ENCODE peak calls at places on chromosome 16, in seven cellular contexts. One of them, this sample, is unnamed.

GRCh38 chr16:31453255-31454204 is 5.8 kb upstream of the ARMC5 start:
- DNase-seq in ureter: no peak
- DNase-seq in iPS-NIHi11: no peak
- DNase-seq in NCI-H524: no peak
- DNase-seq in A549: no peak
- DNase-seq in T47D: no peak
- DNase-seq in activated CD4-positive, alpha-beta T cell treated with anti-CD3 and anti-CD28 coated beads, Interleukin-2, amount 10 ng/mL, durations not matched to agents 7 days and 5 days: no peak
- DNase-seq in this sample: no peak

GRCh38 chr16:66502020-66502913 is 47.7 kb downstream of the TK2 start:
- DNase-seq in NCI-H524: no peak
- DNase-seq in iPS-NIHi11: no peak
- DNase-seq in A549: no peak
- DNase-seq in ureter: peak; percentile 62
- DNase-seq in activated CD4-positive, alpha-beta T cell treated with anti-CD3 and anti-CD28 coated beads, Interleukin-2, amount 10 ng/mL, durations not matched to agents 7 days and 5 days: no peak
- DNase-seq in T47D: no peak
- DNase-seq in this sample: no peak

GRCh38 chr16:59047114-59047513 is 313.0 kb upstream of the GOT2 start:
- DNase-seq in ureter: no peak
- DNase-seq in A549: no peak
- DNase-seq in T47D: no peak
- DNase-seq in activated CD4-positive, alpha-beta T cell treated with anti-CD3 and anti-CD28 coated beads, Interleukin-2, amount 10 ng/mL, durations not matched to agents 7 days and 5 days: no peak
- DNase-seq in NCI-H524: no peak
- DNase-seq in iPS-NIHi11: peak; percentile 11
- DNase-seq in this sample: no peak

GRCh38 chr16:23496826-23497542 is 13.3 kb downstream of the GGA2 start:
- DNase-seq in iPS-NIHi11: no peak
- DNase-seq in A549: no peak
- DNase-seq in activated CD4-positive, alpha-beta T cell treated with anti-CD3 and anti-CD28 coated beads, Interleukin-2, amount 10 ng/mL, durations not matched to agents 7 days and 5 days: no peak
- DNase-seq in T47D: no peak
- DNase-seq in ureter: no peak
- DNase-seq in NCI-H524: no peak
- DNase-seq in this sample: no peak

GRCh38 chr16:27760845-27761176 is 210.9 kb downstream of the KATNIP start:
- DNase-seq in T47D: no peak
- DNase-seq in activated CD4-positive, alpha-beta T cell treated with anti-CD3 and anti-CD28 coated beads, Interleukin-2, amount 10 ng/mL, durations not matched to agents 7 days and 5 days: no peak
- DNase-seq in iPS-NIHi11: no peak
- DNase-seq in NCI-H524: no peak
- DNase-seq in ureter: no peak
- DNase-seq in A549: no peak
- DNase-seq in this sample: no peak

GRCh38 chr16:82082543-82083244 is 47.6 kb downstream of the HSD17B2 start:
- DNase-seq in NCI-H524: no peak
- DNase-seq in activated CD4-positive, alpha-beta T cell treated with anti-CD3 and anti-CD28 coated beads, Interleukin-2, amount 10 ng/mL, durations not matched to agents 7 days and 5 days: no peak
- DNase-seq in T47D: no peak
- DNase-seq in ureter: no peak
- DNase-seq in iPS-NIHi11: no peak
- DNase-seq in A549: no peak
- DNase-seq in this sample: no peak

GRCh38 chr16:89945654-89946053 is 2.9 kb upstream of the DEF8 start:
- DNase-seq in iPS-NIHi11: no peak
- DNase-seq in ureter: no peak
- DNase-seq in T47D: no peak
- DNase-seq in activated CD4-positive, alpha-beta T cell treated with anti-CD3 and anti-CD28 coated beads, Interleukin-2, amount 10 ng/mL, durations not matched to agents 7 days and 5 days: no peak
- DNase-seq in NCI-H524: no peak
- DNase-seq in A549: no peak
- DNase-seq in this sample: no peak

GRCh38 chr16:17989255-17989654 is 347.3 kb downstream of the NPIPA8 start:
- DNase-seq in A549: no peak
- DNase-seq in NCI-H524: no peak
- DNase-seq in ureter: no peak
- DNase-seq in T47D: no peak
- DNase-seq in iPS-NIHi11: no peak
- DNase-seq in activated CD4-positive, alpha-beta T cell treated with anti-CD3 and anti-CD28 coated beads, Interleukin-2, amount 10 ng/mL, durations not matched to agents 7 days and 5 days: no peak
- DNase-seq in this sample: no peak

GRCh38 chr16:72455743-72456659 is 284.0 kb upstream of the PMFBP1 start:
- DNase-seq in activated CD4-positive, alpha-beta T cell treated with anti-CD3 and anti-CD28 coated beads, Interleukin-2, amount 10 ng/mL, durations not matched to agents 7 days and 5 days: no peak
- DNase-seq in ureter: no peak
- DNase-seq in iPS-NIHi11: no peak
- DNase-seq in A549: no peak
- DNase-seq in NCI-H524: no peak
- DNase-seq in T47D: no peak
- DNase-seq in this sample: no peak

GRCh38 chr16:66028505-66029216 is 337.8 kb upstream of the CDH5 start:
- DNase-seq in NCI-H524: no peak
- DNase-seq in A549: no peak
- DNase-seq in iPS-NIHi11: no peak
- DNase-seq in T47D: no peak
- DNase-seq in ureter: no peak
- DNase-seq in activated CD4-positive, alpha-beta T cell treated with anti-CD3 and anti-CD28 coated beads, Interleukin-2, amount 10 ng/mL, durations not matched to agents 7 days and 5 days: no peak
- DNase-seq in this sample: no peak

GRCh38 chr16:20241321-20241720 is 86.0 kb downstream of the GP2 start:
- DNase-seq in T47D: no peak
- DNase-seq in activated CD4-positive, alpha-beta T cell treated with anti-CD3 and anti-CD28 coated beads, Interleukin-2, amount 10 ng/mL, durations not matched to agents 7 days and 5 days: no peak
- DNase-seq in NCI-H524: no peak
- DNase-seq in iPS-NIHi11: no peak
- DNase-seq in ureter: no peak
- DNase-seq in A549: no peak
- DNase-seq in this sample: no peak

GRCh38 chr16:57801856-57802634 is at the start of gene KIFC3:
- DNase-seq in T47D: no peak
- DNase-seq in activated CD4-positive, alpha-beta T cell treated with anti-CD3 and anti-CD28 coated beads, Interleukin-2, amount 10 ng/mL, durations not matched to agents 7 days and 5 days: peak; percentile 64
- DNase-seq in ureter: peak; percentile 83
- DNase-seq in NCI-H524: peak; percentile 59
- DNase-seq in A549: peak; percentile 74
- DNase-seq in iPS-NIHi11: peak; percentile 70
- DNase-seq in this sample: peak; percentile 62

GRCh38 chr16:22374311-22375116 is at the start of gene CDR2:
- DNase-seq in ureter: peak; percentile 99
- DNase-seq in NCI-H524: peak; percentile 96
- DNase-seq in iPS-NIHi11: peak; percentile 99
- DNase-seq in activated CD4-positive, alpha-beta T cell treated with anti-CD3 and anti-CD28 coated beads, Interleukin-2, amount 10 ng/mL, durations not matched to agents 7 days and 5 days: peak; percentile 98
- DNase-seq in A549: peak; percentile 93
- DNase-seq in T47D: peak; percentile 95
- DNase-seq in this sample: peak; percentile 97

GRCh38 chr16:81460075-81460474 is 15.5 kb downstream of the CMIP start:
- DNase-seq in NCI-H524: no peak
- DNase-seq in A549: no peak
- DNase-seq in iPS-NIHi11: no peak
- DNase-seq in activated CD4-positive, alpha-beta T cell treated with anti-CD3 and anti-CD28 coated beads, Interleukin-2, amount 10 ng/mL, durations not matched to agents 7 days and 5 days: no peak
- DNase-seq in T47D: no peak
- DNase-seq in ureter: no peak
- DNase-seq in this sample: no peak

GRCh38 chr16:87897563-87898505 is 28.5 kb upstream of the SLC7A5 start:
- DNase-seq in A549: no peak
- DNase-seq in T47D: no peak
- DNase-seq in ureter: no peak
- DNase-seq in NCI-H524: no peak
- DNase-seq in activated CD4-positive, alpha-beta T cell treated with anti-CD3 and anti-CD28 coated beads, Interleukin-2, amount 10 ng/mL, durations not matched to agents 7 days and 5 days: peak; percentile 73
- DNase-seq in iPS-NIHi11: no peak
- DNase-seq in this sample: peak; percentile 59

GRCh38 chr16:67770371-67770991 is 35.9 kb downstream of the RANBP10 start:
- DNase-seq in ureter: no peak
- DNase-seq in A549: no peak
- DNase-seq in activated CD4-positive, alpha-beta T cell treated with anti-CD3 and anti-CD28 coated beads, Interleukin-2, amount 10 ng/mL, durations not matched to agents 7 days and 5 days: no peak
- DNase-seq in iPS-NIHi11: no peak
- DNase-seq in NCI-H524: no peak
- DNase-seq in T47D: no peak
- DNase-seq in this sample: no peak

GRCh38 chr16:84825896-84826557 is 6.2 kb downstream of the CRISPLD2 start:
- DNase-seq in A549: no peak
- DNase-seq in NCI-H524: no peak
- DNase-seq in ureter: no peak
- DNase-seq in activated CD4-positive, alpha-beta T cell treated with anti-CD3 and anti-CD28 coated beads, Interleukin-2, amount 10 ng/mL, durations not matched to agents 7 days and 5 days: no peak
- DNase-seq in iPS-NIHi11: no peak
- DNase-seq in T47D: no peak
- DNase-seq in this sample: no peak

GRCh38 chr16:51392651-51393187 is 241.6 kb upstream of the SALL1 start:
- DNase-seq in T47D: no peak
- DNase-seq in iPS-NIHi11: peak; percentile 47
- DNase-seq in activated CD4-positive, alpha-beta T cell treated with anti-CD3 and anti-CD28 coated beads, Interleukin-2, amount 10 ng/mL, durations not matched to agents 7 days and 5 days: no peak
- DNase-seq in NCI-H524: no peak
- DNase-seq in A549: no peak
- DNase-seq in ureter: no peak
- DNase-seq in this sample: no peak

GRCh38 chr16:68369697-68370096 is 58.9 kb downstream of the PRMT7 start:
- DNase-seq in NCI-H524: no peak
- DNase-seq in iPS-NIHi11: no peak
- DNase-seq in A549: no peak
- DNase-seq in ureter: no peak
- DNase-seq in T47D: no peak
- DNase-seq in activated CD4-positive, alpha-beta T cell treated with anti-CD3 and anti-CD28 coated beads, Interleukin-2, amount 10 ng/mL, durations not matched to agents 7 days and 5 days: peak; percentile 49
- DNase-seq in this sample: no peak

GRCh38 chr16:88384222-88385111 is 1.7 kb downstream of the ZNF469 start:
- DNase-seq in A549: no peak
- DNase-seq in activated CD4-positive, alpha-beta T cell treated with anti-CD3 and anti-CD28 coated beads, Interleukin-2, amount 10 ng/mL, durations not matched to agents 7 days and 5 days: no peak
- DNase-seq in ureter: no peak
- DNase-seq in iPS-NIHi11: no peak
- DNase-seq in NCI-H524: no peak
- DNase-seq in T47D: no peak
- DNase-seq in this sample: no peak

GRCh38 chr16:84194470-84195200 is 3.7 kb downstream of the ADAD2 start:
- DNase-seq in activated CD4-positive, alpha-beta T cell treated with anti-CD3 and anti-CD28 coated beads, Interleukin-2, amount 10 ng/mL, durations not matched to agents 7 days and 5 days: peak; percentile 68
- DNase-seq in T47D: no peak
- DNase-seq in NCI-H524: no peak
- DNase-seq in iPS-NIHi11: no peak
- DNase-seq in A549: no peak
- DNase-seq in ureter: no peak
- DNase-seq in this sample: peak; percentile 28

GRCh38 chr16:88784074-88784855 is 755 bp downstream of the PIEZO1 start:
- DNase-seq in ureter: peak; percentile 83
- DNase-seq in iPS-NIHi11: peak; percentile 75
- DNase-seq in activated CD4-positive, alpha-beta T cell treated with anti-CD3 and anti-CD28 coated beads, Interleukin-2, amount 10 ng/mL, durations not matched to agents 7 days and 5 days: peak; percentile 36
- DNase-seq in A549: peak; percentile 83
- DNase-seq in NCI-H524: no peak
- DNase-seq in T47D: no peak
- DNase-seq in this sample: peak; percentile 42

GRCh38 chr16:84484579-84485254 is 19.7 kb downstream of the MEAK7 start:
- DNase-seq in T47D: peak; percentile 66
- DNase-seq in iPS-NIHi11: peak; percentile 68
- DNase-seq in activated CD4-positive, alpha-beta T cell treated with anti-CD3 and anti-CD28 coated beads, Interleukin-2, amount 10 ng/mL, durations not matched to agents 7 days and 5 days: peak; percentile 26
- DNase-seq in NCI-H524: peak; percentile 53
- DNase-seq in A549: peak; percentile 47
- DNase-seq in ureter: peak; percentile 63
- DNase-seq in this sample: no peak

GRCh38 chr16:4902038-4902437 is 34.9 kb downstream of the PPL start:
- DNase-seq in activated CD4-positive, alpha-beta T cell treated with anti-CD3 and anti-CD28 coated beads, Interleukin-2, amount 10 ng/mL, durations not matched to agents 7 days and 5 days: no peak
- DNase-seq in NCI-H524: no peak
- DNase-seq in T47D: no peak
- DNase-seq in A549: no peak
- DNase-seq in ureter: no peak
- DNase-seq in iPS-NIHi11: no peak
- DNase-seq in this sample: no peak

GRCh38 chr16:88774544-88775393 is 10.3 kb downstream of the PIEZO1 start:
- DNase-seq in A549: no peak
- DNase-seq in NCI-H524: no peak
- DNase-seq in ureter: no peak
- DNase-seq in iPS-NIHi11: no peak
- DNase-seq in T47D: no peak
- DNase-seq in activated CD4-positive, alpha-beta T cell treated with anti-CD3 and anti-CD28 coated beads, Interleukin-2, amount 10 ng/mL, durations not matched to agents 7 days and 5 days: no peak
- DNase-seq in this sample: no peak

GRCh38 chr16:86991679-86992078 is 325.5 kb downstream of the C16orf95 start:
- DNase-seq in NCI-H524: no peak
- DNase-seq in ureter: no peak
- DNase-seq in T47D: no peak
- DNase-seq in iPS-NIHi11: no peak
- DNase-seq in activated CD4-positive, alpha-beta T cell treated with anti-CD3 and anti-CD28 coated beads, Interleukin-2, amount 10 ng/mL, durations not matched to agents 7 days and 5 days: no peak
- DNase-seq in A549: no peak
- DNase-seq in this sample: no peak

GRCh38 chr16:29313559-29313887 is 93.0 kb downstream of the NPIPB11 start:
- DNase-seq in T47D: no peak
- DNase-seq in A549: no peak
- DNase-seq in iPS-NIHi11: no peak
- DNase-seq in activated CD4-positive, alpha-beta T cell treated with anti-CD3 and anti-CD28 coated beads, Interleukin-2, amount 10 ng/mL, durations not matched to agents 7 days and 5 days: no peak
- DNase-seq in ureter: no peak
- DNase-seq in NCI-H524: no peak
- DNase-seq in this sample: no peak

GRCh38 chr16:69520800-69521602 is 44.8 kb upstream of the NFAT5 start:
- DNase-seq in iPS-NIHi11: no peak
- DNase-seq in T47D: no peak
- DNase-seq in A549: no peak
- DNase-seq in ureter: no peak
- DNase-seq in NCI-H524: no peak
- DNase-seq in activated CD4-positive, alpha-beta T cell treated with anti-CD3 and anti-CD28 coated beads, Interleukin-2, amount 10 ng/mL, durations not matched to agents 7 days and 5 days: peak; percentile 26
- DNase-seq in this sample: no peak

GRCh38 chr16:68732741-68733399 is 4.2 kb upstream of the CDH1 start:
- DNase-seq in A549: no peak
- DNase-seq in NCI-H524: no peak
- DNase-seq in T47D: no peak
- DNase-seq in ureter: no peak
- DNase-seq in iPS-NIHi11: no peak
- DNase-seq in activated CD4-positive, alpha-beta T cell treated with anti-CD3 and anti-CD28 coated beads, Interleukin-2, amount 10 ng/mL, durations not matched to agents 7 days and 5 days: no peak
- DNase-seq in this sample: no peak

GRCh38 chr16:51900221-51900780 is 646.6 kb downstream of the TOX3 start:
- DNase-seq in activated CD4-positive, alpha-beta T cell treated with anti-CD3 and anti-CD28 coated beads, Interleukin-2, amount 10 ng/mL, durations not matched to agents 7 days and 5 days: no peak
- DNase-seq in A549: no peak
- DNase-seq in NCI-H524: no peak
- DNase-seq in T47D: no peak
- DNase-seq in iPS-NIHi11: no peak
- DNase-seq in ureter: no peak
- DNase-seq in this sample: no peak

GRCh38 chr16:10410469-10410868 is 24.6 kb downstream of the ATF7IP2 start:
- DNase-seq in activated CD4-positive, alpha-beta T cell treated with anti-CD3 and anti-CD28 coated beads, Interleukin-2, amount 10 ng/mL, durations not matched to agents 7 days and 5 days: no peak
- DNase-seq in T47D: no peak
- DNase-seq in NCI-H524: no peak
- DNase-seq in iPS-NIHi11: no peak
- DNase-seq in A549: no peak
- DNase-seq in ureter: no peak
- DNase-seq in this sample: no peak

GRCh38 chr16:19114359-19115147 is 789 bp downstream of the ITPRIPL2 start:
- DNase-seq in A549: peak; percentile 54
- DNase-seq in T47D: no peak
- DNase-seq in ureter: peak; percentile 71
- DNase-seq in NCI-H524: no peak
- DNase-seq in iPS-NIHi11: peak; percentile 63
- DNase-seq in activated CD4-positive, alpha-beta T cell treated with anti-CD3 and anti-CD28 coated beads, Interleukin-2, amount 10 ng/mL, durations not matched to agents 7 days and 5 days: no peak
- DNase-seq in this sample: no peak

GRCh38 chr16:28838558-28838918 is 7.6 kb downstream of the TUFM start:
- DNase-seq in ureter: no peak
- DNase-seq in NCI-H524: no peak
- DNase-seq in iPS-NIHi11: no peak
- DNase-seq in activated CD4-positive, alpha-beta T cell treated with anti-CD3 and anti-CD28 coated beads, Interleukin-2, amount 10 ng/mL, durations not matched to agents 7 days and 5 days: no peak
- DNase-seq in T47D: no peak
- DNase-seq in A549: no peak
- DNase-seq in this sample: no peak

GRCh38 chr16:67966549-67967182 is 1.8 kb downstream of the SLC12A4 start:
- DNase-seq in A549: no peak
- DNase-seq in activated CD4-positive, alpha-beta T cell treated with anti-CD3 and anti-CD28 coated beads, Interleukin-2, amount 10 ng/mL, durations not matched to agents 7 days and 5 days: no peak
- DNase-seq in ureter: peak; percentile 64
- DNase-seq in NCI-H524: no peak
- DNase-seq in iPS-NIHi11: peak; percentile 55
- DNase-seq in T47D: peak; percentile 52
- DNase-seq in this sample: no peak

GRCh38 chr16:89050119-89050867 is 43.4 kb upstream of the ACSF3 start:
- DNase-seq in ureter: no peak
- DNase-seq in activated CD4-positive, alpha-beta T cell treated with anti-CD3 and anti-CD28 coated beads, Interleukin-2, amount 10 ng/mL, durations not matched to agents 7 days and 5 days: no peak
- DNase-seq in T47D: no peak
- DNase-seq in A549: no peak
- DNase-seq in NCI-H524: no peak
- DNase-seq in iPS-NIHi11: no peak
- DNase-seq in this sample: no peak

GRCh38 chr16:48949636-48950035 is 332.0 kb downstream of the CBLN1 start:
- DNase-seq in activated CD4-positive, alpha-beta T cell treated with anti-CD3 and anti-CD28 coated beads, Interleukin-2, amount 10 ng/mL, durations not matched to agents 7 days and 5 days: no peak
- DNase-seq in ureter: no peak
- DNase-seq in NCI-H524: no peak
- DNase-seq in iPS-NIHi11: no peak
- DNase-seq in T47D: no peak
- DNase-seq in A549: no peak
- DNase-seq in this sample: no peak

GRCh38 chr16:67128887-67129286 is 19.1 kb downstream of the PHAF1 start:
- DNase-seq in activated CD4-positive, alpha-beta T cell treated with anti-CD3 and anti-CD28 coated beads, Interleukin-2, amount 10 ng/mL, durations not matched to agents 7 days and 5 days: no peak
- DNase-seq in A549: no peak
- DNase-seq in iPS-NIHi11: no peak
- DNase-seq in T47D: no peak
- DNase-seq in NCI-H524: no peak
- DNase-seq in ureter: no peak
- DNase-seq in this sample: no peak

This sample was measured in CD8-positive, alpha-beta T cell.